ENCODE peak calls at places on chromosomes 13 and 19, in seven cellular contexts. T, D, O, B, Y, E and F are unnamed samples.

GRCh38 chr19:57815247-57816075 is 748 bp upstream of the ZNF552 start:
- DNase-seq in T (no peak), D (no peak), O (no peak), B (no peak), Y (no peak), E (no peak), F (peak)

GRCh38 chr13:73492811-73493210 is 434.0 kb downstream of the KLF5 start:
- DNase-seq in T (no peak), D (peak), O (no peak), B (no peak), Y (no peak), E (no peak), F (no peak)

GRCh38 chr19:35345671-35346111 is 2.0 kb upstream of the FFAR1 start:
- DNase-seq in T (no peak), D (no peak), O (no peak), B (no peak), Y (no peak), E (no peak), F (no peak)

GRCh38 chr19:4267101-4267900 is 11.8 kb upstream of the SHD start:
- DNase-seq in T (peak), D (peak), O (peak), B (peak), Y (peak), E (peak), F (peak)

GRCh38 chr13:29922896-29923295 is 72.5 kb upstream of the UBL3 start:
- DNase-seq in T (no peak), D (peak), O (no peak), B (no peak), Y (no peak), E (no peak), F (no peak)

GRCh38 chr13:113663934-113664333 is 3.1 kb upstream of the GRK1 start:
- DNase-seq in T (no peak), D (no peak), O (no peak), B (peak), Y (no peak), E (no peak), F (peak)

GRCh38 chr19:8609210-8610040 is 1.1 kb downstream of the ADAMTS10 start:
- DNase-seq in T (no peak), D (peak), O (no peak), B (no peak), Y (peak), E (no peak), F (peak)

GRCh38 chr13:96963786-96964475 is 30.3 kb downstream of the OXGR1 start:
- DNase-seq in T (no peak), D (peak), O (no peak), B (no peak), Y (no peak), E (no peak), F (no peak)

GRCh38 chr19:38134538-38135149 is 89.4 kb downstream of the DPF1 start:
- DNase-seq in T (no peak), D (peak), O (peak), B (no peak), Y (peak), E (no peak), F (peak)

GRCh38 chr13:23427342-23428182 is 5.9 kb downstream of the SACS start:
- DNase-seq in T (no peak), D (peak), O (no peak), B (no peak), Y (no peak), E (no peak), F (peak)

GRCh38 chr19:1101337-1101698 is 2.5 kb upstream of the GPX4 start:
- DNase-seq in T (no peak), D (no peak), O (no peak), B (no peak), Y (no peak), E (no peak), F (peak)

GRCh38 chr13:44904982-44905381 is 84.3 kb downstream of the NUFIP1 start:
- DNase-seq in T (no peak), D (peak), O (no peak), B (no peak), Y (no peak), E (no peak), F (peak)

GRCh38 chr19:12664406-12665280 is 1.9 kb downstream of the MAN2B1 start:
- DNase-seq in T (no peak), D (peak), O (no peak), B (no peak), Y (no peak), E (no peak), F (no peak)

GRCh38 chr19:18473706-18474087 is 35.8 kb upstream of the ISYNA1 start:
- DNase-seq in T (no peak), D (no peak), O (no peak), B (no peak), Y (no peak), E (no peak), F (no peak)

GRCh38 chr13:76438050-76438449 is 448.2 kb downstream of the KCTD12 start:
- DNase-seq in T (no peak), D (peak), O (no peak), B (no peak), Y (no peak), E (no peak), F (no peak)

GRCh38 chr19:18637644-18638630 is 1.1 kb downstream of the KLHL26 start:
- DNase-seq in T (no peak), D (no peak), O (no peak), B (no peak), Y (no peak), E (no peak), F (peak)

GRCh38 chr13:86383151-86383550 is 583.9 kb upstream of the SLITRK6 start:
- DNase-seq in T (no peak), D (no peak), O (no peak), B (no peak), Y (no peak), E (no peak), F (no peak)

GRCh38 chr13:42001580-42001979 is 40.7 kb upstream of the VWA8 start:
- DNase-seq in T (no peak), D (peak), O (no peak), B (no peak), Y (no peak), E (no peak), F (no peak)

GRCh38 chr19:51158474-51159129 is 16.5 kb downstream of the SIGLEC7 start:
- DNase-seq in T (peak), D (peak), O (peak), B (no peak), Y (peak), E (peak), F (peak)

GRCh38 chr13:98267080-98267912 is 90.2 kb upstream of the RNF113B start:
- DNase-seq in T (no peak), D (peak), O (no peak), B (no peak), Y (no peak), E (no peak), F (peak)

GRCh38 chr13:52016296-52016695 is 4.1 kb downstream of the ALG11 start:
- DNase-seq in T (no peak), D (no peak), O (no peak), B (no peak), Y (no peak), E (no peak), F (no peak)

GRCh38 chr19:17779281-17779930 is 15.5 kb upstream of the B3GNT3 start:
- DNase-seq in T (no peak), D (peak), O (no peak), B (no peak), Y (peak), E (no peak), F (no peak)

GRCh38 chr19:13057744-13058143 is 44.9 kb downstream of the LYL1 start:
- DNase-seq in T (no peak), D (no peak), O (no peak), B (no peak), Y (no peak), E (no peak), F (no peak)

GRCh38 chr13:100898431-100898830 is 223.8 kb upstream of the TMTC4 start:
- DNase-seq in T (no peak), D (peak), O (no peak), B (no peak), Y (no peak), E (no peak), F (no peak)

GRCh38 chr13:49319555-49320350 is 72.0 kb downstream of the CDADC1 start:
- DNase-seq in T (no peak), D (peak), O (no peak), B (no peak), Y (no peak), E (no peak), F (no peak)

GRCh38 chr19:18291019-18291524 is 9.7 kb upstream of the JUND start:
- DNase-seq in T (peak), D (no peak), O (no peak), B (no peak), Y (no peak), E (no peak), F (no peak)

GRCh38 chr13:44967656-44968451 is 21.4 kb downstream of the NUFIP1 start:
- DNase-seq in T (no peak), D (peak), O (no peak), B (no peak), Y (no peak), E (no peak), F (no peak)

GRCh38 chr19:51071006-51071405 is 6.1 kb upstream of the KLK13 start:
- DNase-seq in T (no peak), D (no peak), O (no peak), B (no peak), Y (no peak), E (no peak), F (peak)